ENCODE peak calls at places on chromosomes 5 and 9, in four cellular contexts. U, C, D and F are unnamed samples.

GRCh38 chr9:77386187-77386586 is 208.9 kb downstream of the VPS13A start:
- DNase-seq in C (no peak), U (no peak), D (no peak), F (no peak)

GRCh38 chr9:110947645-110948044 is 90.6 kb downstream of the LPAR1 start:
- DNase-seq in D (no peak), U (no peak), C (no peak), F (no peak)

GRCh38 chr9:133682961-133683493 is 46.9 kb downstream of the DBH start:
- DNase-seq in D (no peak), U (no peak), C (no peak), F (no peak)

GRCh38 chr5:76787237-76787636 is 31.6 kb upstream of the F2RL1 start:
- DNase-seq in D (no peak), U (no peak), C (no peak), F (peak; percentile 20)

GRCh38 chr5:170221319-170221718 is 11.5 kb upstream of the C5orf58 start:
- DNase-seq in C (no peak), U (peak; percentile 66), D (no peak), F (no peak)

GRCh38 chr5:109878887-109879286 is 189.2 kb downstream of the MAN2A1 start:
- DNase-seq in D (no peak), C (no peak), U (no peak), F (peak; percentile 25)

GRCh38 chr5:45101146-45101545 is 292.4 kb downstream of the MRPS30 start:
- DNase-seq in U (no peak), C (no peak), D (no peak), F (no peak)

GRCh38 chr5:168270446-168270845 is 21.0 kb upstream of the WWC1 start:
- DNase-seq in C (no peak), U (peak; percentile 70), D (no peak), F (peak; percentile 72)

GRCh38 chr5:126124706-126125345 is 298.4 kb upstream of the GRAMD2B start:
- DNase-seq in C (no peak), D (peak; percentile 40), U (no peak), F (peak; percentile 56)

GRCh38 chr9:130327781-130328348 is 62.3 kb downstream of the HMCN2 start:
- DNase-seq in U (peak; percentile 59), D (no peak), C (no peak), F (peak; percentile 19)

GRCh38 chr9:123548749-123549545 is 192.9 kb downstream of the CRB2 start:
- DNase-seq in C (no peak), U (no peak), D (no peak), F (no peak)